ENCODE peak calls at places on chromosome 16, in six cellular contexts. One of them, this sample, is unnamed.

GRCh38 chr16:47970291-47970931 is 185.4 kb downstream of the ABCC12 start:
- DNase-seq in GM12891: no peak
- DNase-seq in GM12878: no peak
- DNase-seq in K562: no peak
- DNase-seq in HepG2: peak; percentile 34
- DNase-seq in H1: no peak
- DNase-seq in this sample: no peak

GRCh38 chr16:50273888-50274770 is 7.8 kb downstream of the ADCY7 start:
- DNase-seq in GM12891: peak; percentile 88
- DNase-seq in GM12878: peak; percentile 64
- DNase-seq in K562: peak; percentile 56
- DNase-seq in HepG2: no peak
- DNase-seq in H1: no peak
- DNase-seq in this sample: peak; percentile 91

GRCh38 chr16:49560018-49560830 is 186.6 kb downstream of the C16orf78 start:
- DNase-seq in GM12891: no peak
- DNase-seq in GM12878: no peak
- DNase-seq in K562: no peak
- DNase-seq in HepG2: no peak
- DNase-seq in H1: no peak
- DNase-seq in this sample: no peak

GRCh38 chr16:74852500-74852875 is 77.9 kb upstream of the FA2H start:
- DNase-seq in GM12891: no peak
- DNase-seq in GM12878: no peak
- DNase-seq in K562: no peak
- DNase-seq in HepG2: no peak
- DNase-seq in H1: no peak
- DNase-seq in this sample: no peak

GRCh38 chr16:59412275-59412841 is 678.2 kb upstream of the GOT2 start:
- DNase-seq in GM12891: no peak
- DNase-seq in GM12878: no peak
- DNase-seq in K562: no peak
- DNase-seq in HepG2: no peak
- DNase-seq in H1: no peak
- DNase-seq in this sample: no peak

GRCh38 chr16:27401768-27402568 is at the start of gene IL21R:
- DNase-seq in GM12891: peak; percentile 44
- DNase-seq in GM12878: peak; percentile 85
- DNase-seq in K562: no peak
- DNase-seq in HepG2: no peak
- DNase-seq in H1: no peak
- DNase-seq in this sample: peak; percentile 60

GRCh38 chr16:79862601-79863000 is 262.1 kb upstream of the MAF start:
- DNase-seq in GM12891: no peak
- DNase-seq in GM12878: no peak
- DNase-seq in K562: no peak
- DNase-seq in HepG2: no peak
- DNase-seq in H1: no peak
- DNase-seq in this sample: no peak

GRCh38 chr16:12646490-12647274 is 157.0 kb downstream of the CPPED1 start:
- DNase-seq in GM12891: no peak
- DNase-seq in GM12878: peak; percentile 70
- DNase-seq in K562: no peak
- DNase-seq in HepG2: peak; percentile 47
- DNase-seq in H1: no peak
- DNase-seq in this sample: no peak

GRCh38 chr16:14071576-14072271 is 605 bp downstream of the MRTFB start:
- DNase-seq in GM12891: no peak
- DNase-seq in GM12878: no peak
- DNase-seq in K562: no peak
- DNase-seq in HepG2: peak; percentile 30
- DNase-seq in H1: peak; percentile 65
- DNase-seq in this sample: no peak

DNA sequence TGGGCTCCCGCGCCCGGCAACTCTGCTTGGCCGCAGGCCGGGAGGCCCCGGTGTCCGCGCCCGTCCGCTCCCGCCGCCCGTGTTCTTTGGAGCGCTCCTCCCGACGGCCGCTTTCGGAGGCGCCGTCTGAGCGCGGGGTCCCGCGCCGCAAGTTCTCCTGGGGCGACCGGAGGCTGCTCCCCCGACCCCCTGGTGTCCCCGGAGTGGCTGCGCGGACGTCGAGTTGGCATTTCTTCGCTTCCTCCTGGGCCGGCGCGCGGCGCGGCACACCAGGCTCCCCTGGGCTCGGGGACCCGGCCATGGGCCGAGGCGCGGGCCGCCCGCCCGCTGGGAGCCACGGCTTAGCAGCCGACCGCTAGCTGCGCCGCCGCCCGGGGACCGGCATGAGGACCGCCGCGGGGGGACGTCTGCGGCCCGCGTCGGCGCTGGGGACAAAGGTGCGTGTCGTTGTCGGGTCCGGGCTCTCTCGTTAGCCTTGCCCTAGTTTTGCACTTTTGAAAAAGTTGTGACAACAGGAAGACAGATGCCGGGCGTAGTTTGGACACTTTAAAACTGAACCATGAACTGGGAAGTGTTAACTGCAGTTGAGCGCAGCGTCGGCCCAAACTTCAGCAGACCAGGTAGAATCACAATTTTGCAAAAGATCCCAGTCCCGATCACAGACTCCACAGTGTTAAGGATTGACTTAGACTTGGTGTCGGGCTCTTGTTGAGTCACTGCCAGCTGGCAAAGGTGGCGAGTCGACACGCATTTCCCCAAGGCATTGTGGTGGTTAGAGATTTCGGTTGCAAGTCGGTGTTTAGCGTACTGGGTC is 700 bp downstream of the UBN1 start:
- DNase-seq in GM12891: peak; percentile 42
- DNase-seq in GM12878: no peak
- DNase-seq in K562: peak; percentile 42
- DNase-seq in HepG2: peak; percentile 29
- DNase-seq in H1: no peak
- DNase-seq in this sample: peak; percentile 35
- TF ChIP-seq TAF1 in GM12891: no peak
- TF ChIP-seq TAF1 in GM12878: peak; percentile 5
- TF ChIP-seq TAF1 in K562: no peak
- TF ChIP-seq TAF1 in HepG2: no peak
- TF ChIP-seq TAF1 in H1: no peak
- TF ChIP-seq TAF1 in this sample: no peak

DNA sequence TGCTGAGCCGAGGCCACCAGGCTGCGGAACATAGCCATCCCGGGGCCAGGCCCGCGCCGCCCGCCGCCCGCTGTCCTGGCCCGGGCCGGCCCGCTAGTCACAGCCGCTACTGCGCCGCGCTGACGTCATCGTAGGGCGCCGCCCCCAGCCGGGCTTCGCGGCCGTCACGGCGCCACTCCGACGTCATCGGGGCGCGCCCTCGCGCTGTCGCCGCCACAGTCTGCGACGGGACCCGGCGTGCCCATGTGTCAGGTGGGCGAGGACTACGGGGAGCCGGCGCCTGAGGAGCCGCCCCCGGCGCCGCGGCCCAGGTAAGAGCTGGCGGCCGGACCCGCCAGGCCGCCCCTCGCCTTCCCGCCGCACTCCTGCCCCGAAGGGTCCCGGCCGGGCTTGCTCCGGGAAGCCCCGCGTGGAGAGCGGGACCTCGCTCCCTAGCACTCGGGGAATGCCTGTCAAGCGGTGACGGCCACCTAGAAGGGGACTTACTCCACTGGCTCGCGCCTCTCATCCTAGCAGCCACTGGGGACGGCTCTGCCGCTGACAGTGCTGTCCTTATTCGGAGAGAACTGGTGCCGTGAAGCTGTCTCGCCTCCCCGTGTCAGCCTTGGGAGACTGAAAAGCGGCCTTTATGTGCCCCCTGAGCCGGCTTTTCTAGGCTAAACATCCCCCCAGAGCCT is at the start of the genes CTU2 and RNF166:
- DNase-seq in GM12891: peak; percentile 100
- DNase-seq in GM12878: peak; percentile 32
- DNase-seq in K562: peak; percentile 97
- DNase-seq in HepG2: peak; percentile 76
- DNase-seq in H1: peak; percentile 97
- DNase-seq in this sample: peak; percentile 99
- TF ChIP-seq POLR2A in GM12891: no peak
- TF ChIP-seq POLR2A in GM12878: peak; percentile 75
- TF ChIP-seq POLR2A in K562: no peak
- TF ChIP-seq POLR2A in HepG2: no peak
- TF ChIP-seq POLR2A in H1: peak; percentile 74
- TF ChIP-seq POLR2A in this sample: peak; percentile 58

GRCh38 chr16:84660973-84661372 is 12.7 kb downstream of the KLHL36 start:
- DNase-seq in GM12891: no peak
- DNase-seq in GM12878: no peak
- DNase-seq in K562: no peak
- DNase-seq in HepG2: no peak
- DNase-seq in H1: no peak
- DNase-seq in this sample: no peak
- TF ChIP-seq TAF1 in GM12891: no peak
- TF ChIP-seq TAF1 in GM12878: no peak
- TF ChIP-seq TAF1 in K562: no peak
- TF ChIP-seq TAF1 in HepG2: no peak
- TF ChIP-seq TAF1 in H1: no peak
- TF ChIP-seq TAF1 in this sample: no peak

GRCh38 chr16:81499576-81500380 is 55.2 kb downstream of the CMIP start:
- DNase-seq in GM12891: no peak
- DNase-seq in GM12878: no peak
- DNase-seq in K562: no peak
- DNase-seq in HepG2: no peak
- DNase-seq in H1: no peak
- DNase-seq in this sample: no peak
- TF ChIP-seq POLR2A in GM12891: no peak
- TF ChIP-seq POLR2A in GM12878: no peak
- TF ChIP-seq POLR2A in K562: no peak
- TF ChIP-seq POLR2A in HepG2: no peak
- TF ChIP-seq POLR2A in H1: no peak
- TF ChIP-seq POLR2A in this sample: no peak

DNA sequence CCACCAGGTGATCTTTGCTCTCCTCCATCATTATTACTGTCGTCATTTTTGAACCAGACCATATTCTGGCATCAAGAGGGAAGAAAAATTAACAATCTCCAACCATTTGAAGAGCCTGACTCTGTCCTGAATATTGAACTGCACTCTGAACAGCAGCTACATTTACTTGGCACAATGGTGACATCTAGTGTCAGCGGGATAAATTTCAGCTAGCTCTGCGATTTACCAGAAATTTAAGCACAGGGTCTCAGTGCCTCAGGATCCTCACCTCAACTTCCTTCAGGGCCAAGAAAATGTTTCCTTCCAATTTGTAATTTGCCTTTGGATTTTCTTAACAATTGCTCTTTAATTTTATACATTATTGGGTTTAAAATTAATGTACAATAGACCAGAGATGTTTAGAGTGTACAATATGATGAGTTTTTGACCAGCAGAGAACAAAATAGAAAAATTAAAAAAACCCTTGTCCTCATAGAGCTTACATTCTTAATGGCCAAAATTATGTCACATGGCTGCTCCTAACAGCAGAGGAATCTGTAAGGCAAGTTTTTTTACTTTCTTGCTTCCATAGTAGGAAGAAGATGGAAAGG is 10.7 kb upstream of the ZNF19 start:
- DNase-seq in GM12891: peak; percentile 24
- DNase-seq in GM12878: peak; percentile 28
- DNase-seq in K562: peak; percentile 63
- DNase-seq in HepG2: peak; percentile 68
- DNase-seq in H1: peak; percentile 60
- DNase-seq in this sample: no peak
- TF ChIP-seq TAF1 in GM12891: no peak
- TF ChIP-seq TAF1 in GM12878: no peak
- TF ChIP-seq TAF1 in K562: no peak
- TF ChIP-seq TAF1 in HepG2: no peak
- TF ChIP-seq TAF1 in H1: no peak
- TF ChIP-seq TAF1 in this sample: no peak

DNA sequence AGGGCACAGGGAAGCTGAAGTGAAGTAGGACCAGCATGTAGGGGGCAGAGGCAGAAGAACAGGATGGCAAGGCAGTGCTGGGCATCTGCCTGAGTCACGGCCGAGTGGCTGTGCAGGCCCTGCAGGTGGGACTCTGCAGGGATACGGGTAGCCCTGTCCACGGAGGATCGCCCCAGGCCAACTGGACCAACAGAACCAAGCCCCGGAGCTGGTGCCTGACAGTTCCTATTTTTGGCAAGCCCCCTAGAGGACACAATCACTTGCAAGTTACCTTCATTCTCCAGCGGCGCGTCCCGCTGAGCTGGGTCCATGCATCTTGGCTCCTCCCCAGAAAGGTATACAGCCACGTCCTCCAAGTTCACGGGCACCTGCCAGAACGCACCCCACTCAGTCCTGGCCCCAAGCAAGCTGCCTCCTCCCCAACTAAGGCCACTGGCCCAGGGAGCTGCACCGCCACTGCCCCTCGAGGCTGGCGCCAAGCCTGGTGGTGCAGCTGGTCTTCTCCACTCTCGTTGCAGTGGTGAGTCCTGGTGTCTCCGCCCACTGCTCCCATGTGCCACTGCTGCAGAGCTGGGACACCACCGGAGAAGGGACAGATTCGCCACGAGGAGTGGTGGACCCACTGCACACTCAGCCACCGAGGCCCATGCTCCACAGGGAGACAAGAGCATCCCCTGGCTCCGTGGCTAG is 6.6 kb downstream of the ZNF500 start:
- DNase-seq in GM12891: no peak
- DNase-seq in GM12878: no peak
- DNase-seq in K562: no peak
- DNase-seq in HepG2: no peak
- DNase-seq in H1: no peak
- DNase-seq in this sample: no peak
- TF ChIP-seq POLR2A in GM12891: no peak
- TF ChIP-seq POLR2A in GM12878: no peak
- TF ChIP-seq POLR2A in K562: no peak
- TF ChIP-seq POLR2A in HepG2: no peak
- TF ChIP-seq POLR2A in H1: no peak
- TF ChIP-seq POLR2A in this sample: no peak

GRCh38 chr16:64356267-64356666 is 765.6 kb downstream of the CDH11 start:
- DNase-seq in GM12891: no peak
- DNase-seq in GM12878: no peak
- DNase-seq in K562: no peak
- DNase-seq in HepG2: no peak
- DNase-seq in H1: no peak
- DNase-seq in this sample: no peak
- TF ChIP-seq TAF1 in GM12891: no peak
- TF ChIP-seq TAF1 in GM12878: no peak
- TF ChIP-seq TAF1 in K562: no peak
- TF ChIP-seq TAF1 in HepG2: no peak
- TF ChIP-seq TAF1 in H1: no peak
- TF ChIP-seq TAF1 in this sample: no peak

GRCh38 chr16:86508947-86509758 is 1.2 kb upstream of the FOXF1 start:
- DNase-seq in GM12891: no peak
- DNase-seq in GM12878: no peak
- DNase-seq in K562: no peak
- DNase-seq in HepG2: no peak
- DNase-seq in H1: peak; percentile 69
- DNase-seq in this sample: no peak
- TF ChIP-seq POLR2A in GM12891: no peak
- TF ChIP-seq POLR2A in GM12878: no peak
- TF ChIP-seq POLR2A in K562: no peak
- TF ChIP-seq POLR2A in HepG2: no peak
- TF ChIP-seq POLR2A in H1: no peak
- TF ChIP-seq POLR2A in this sample: no peak